ENCODE peak calls at places on chromosomes 7 and 10, in eight cellular contexts. O, S, N, L, H, E, W and K are unnamed samples.
A peak's percentile ranks its signal among the peaks of the same experiment; 100 is the strongest.

GRCh38 chr10:100146875-100147665 is 38.8 kb downstream of the ERLIN1 start:
- DNase-seq in O (no peak), S (no peak), N (no peak), L (no peak), H (no peak), E (no peak), W (no peak), K (no peak)

GRCh38 chr7:138745189-138745588 is 44.0 kb upstream of the SVOPL start:
- DNase-seq in O (no peak), S (no peak), N (no peak), L (no peak), H (no peak), E (no peak), W (no peak), K (no peak)

GRCh38 chr10:69645296-69645665 is 15.2 kb downstream of the FAM241B start:
- DNase-seq in O (no peak), S (no peak), N (no peak), L (no peak), H (no peak), E (peak; percentile 38), W (no peak), K (no peak)

GRCh38 chr7:147513451-147513850 is 1077.1 kb upstream of the C7orf33 start:
- DNase-seq in O (no peak), S (no peak), N (no peak), L (no peak), H (no peak), E (no peak), W (no peak), K (no peak)

GRCh38 chr10:17228081-17229015 is at the start of gene VIM:
- DNase-seq in O (peak; percentile 96), S (peak; percentile 82), N (peak; percentile 93), L (peak; percentile 82), H (peak; percentile 92), E (peak; percentile 62), W (peak; percentile 88), K (peak; percentile 82)

GRCh38 chr10:13270877-13271551 is 28.9 kb downstream of the PHYH start:
- DNase-seq in O (peak; percentile 4), S (no peak), N (no peak), L (no peak), H (no peak), E (peak; percentile 13), W (no peak), K (no peak)

GRCh38 chr10:58268454-58268945 is 462 bp upstream of the CISD1 start:
- DNase-seq in O (no peak), S (no peak), N (no peak), L (no peak), H (no peak), E (no peak), W (no peak), K (no peak)

GRCh38 chr7:115838829-115839228 is 191.7 kb downstream of the TFEC start:
- DNase-seq in O (peak; percentile 16), S (no peak), N (no peak), L (no peak), H (peak; percentile 23), E (no peak), W (no peak), K (no peak)

GRCh38 chr7:47991270-47991669 is 11.9 kb upstream of the HUS1 start:
- DNase-seq in O (no peak), S (no peak), N (no peak), L (no peak), H (no peak), E (no peak), W (no peak), K (no peak)

GRCh38 chr10:14648936-14649335 is 125.8 kb downstream of the FAM107B start:
- DNase-seq in O (no peak), S (no peak), N (no peak), L (no peak), H (no peak), E (no peak), W (no peak), K (no peak)

GRCh38 chr7:137084607-137085380 is 216.3 kb downstream of the CHRM2 start:
- DNase-seq in O (no peak), S (no peak), N (no peak), L (no peak), H (no peak), E (no peak), W (no peak), K (no peak)

DNA sequence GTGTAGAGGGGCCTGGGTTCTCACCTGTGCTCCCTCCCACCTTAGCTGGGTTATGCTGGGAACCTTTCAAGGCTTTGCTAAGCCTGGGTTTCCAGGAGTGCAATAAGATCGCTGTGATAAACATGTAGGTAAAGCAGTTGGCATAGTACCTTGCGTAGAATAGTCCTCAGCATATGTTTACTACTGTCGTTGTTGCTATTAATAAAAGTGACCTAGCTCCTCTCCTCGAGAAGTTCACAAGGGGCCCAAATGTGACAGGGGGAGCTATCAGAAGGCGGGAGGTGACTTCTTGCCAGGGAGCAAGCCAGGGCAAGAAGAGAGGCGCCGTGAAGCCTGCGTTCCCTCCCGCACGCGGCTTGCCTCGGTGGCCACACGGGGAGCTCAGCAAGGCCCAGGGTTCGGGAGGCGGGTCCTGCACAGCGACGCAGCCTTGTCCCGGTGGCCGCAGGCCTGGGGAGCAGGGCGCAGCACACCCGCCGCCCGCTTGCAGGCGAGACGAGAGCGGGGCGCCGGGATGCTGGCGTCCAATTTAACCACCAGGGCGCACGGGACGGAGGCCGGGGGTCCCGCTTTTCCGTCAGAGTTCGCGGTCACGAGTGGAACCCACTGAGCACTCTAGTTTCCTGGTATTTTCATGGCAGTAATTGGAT is 106.2 kb downstream of the SNX10 start:
- DNase-seq in O (no peak), S (no peak), N (no peak), L (no peak), H (no peak), E (peak; percentile 48), W (peak; percentile 36), K (no peak)
- TF ChIP-seq CTCF in O (no peak), S (no peak), N (no peak), L (no peak), H (no peak), E (no peak), W (peak; percentile 24), K (no peak)

GRCh38 chr7:130791746-130792145 is 57.7 kb upstream of the KLF14 start:
- DNase-seq in O (no peak), S (no peak), N (no peak), L (no peak), H (no peak), E (no peak), W (no peak), K (no peak)

GRCh38 chr7:130794619-130794922 is 60.6 kb upstream of the KLF14 start:
- DNase-seq in O (no peak), S (no peak), N (no peak), L (no peak), H (no peak), E (no peak), W (no peak), K (no peak)

GRCh38 chr7:130793855-130794618 is 60.0 kb upstream of the KLF14 start:
- DNase-seq in O (peak; percentile 74), S (no peak), N (no peak), L (no peak), H (peak; percentile 4), E (no peak), W (no peak), K (no peak)
- TF ChIP-seq CTCF in O (peak; percentile 54), S (no peak), N (no peak), L (no peak), H (peak; percentile 30), E (no peak), W (no peak), K (no peak)

DNA sequence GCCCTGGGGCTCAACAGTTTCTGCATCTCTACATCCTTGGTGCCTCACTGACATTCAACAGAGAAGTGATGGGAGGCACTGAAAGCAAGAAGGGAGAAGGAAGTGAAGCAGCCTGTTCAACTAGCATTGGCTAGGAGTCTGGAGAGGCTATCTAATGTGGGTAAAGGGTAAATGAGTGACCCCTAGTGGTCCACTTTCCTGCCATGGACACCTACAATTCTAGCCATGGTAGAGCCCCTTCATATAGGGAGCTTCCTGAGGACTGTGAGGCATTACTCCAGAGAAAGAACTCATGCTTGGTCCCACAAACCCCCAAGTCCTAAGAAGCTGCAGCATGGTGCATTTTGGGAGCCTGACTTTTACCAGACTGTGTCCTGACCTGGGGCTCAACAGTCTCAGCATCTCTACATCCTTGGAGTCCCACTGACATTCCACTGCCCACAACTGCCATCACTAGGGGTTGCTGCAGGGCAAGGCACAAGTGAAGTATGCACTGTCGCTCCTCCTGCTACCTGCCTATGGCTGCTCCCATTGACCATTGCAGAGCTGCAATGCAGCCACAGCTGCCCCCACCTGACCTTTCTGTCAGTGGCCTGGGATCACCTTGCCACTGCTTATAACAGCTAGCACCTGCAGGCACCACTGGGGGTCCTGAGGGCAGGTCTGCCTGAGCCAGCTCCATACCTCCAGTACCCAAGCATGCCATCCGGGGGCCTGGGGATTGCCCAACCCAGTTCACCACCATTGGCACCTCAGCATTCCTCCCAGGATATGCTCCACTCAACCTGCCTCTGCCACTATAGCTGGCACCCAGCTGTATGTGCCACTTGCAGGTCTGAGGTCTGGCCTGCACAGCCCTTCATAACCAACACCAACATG is 44.1 kb upstream of the CDK6 start:
- DNase-seq in O (peak; percentile 35), S (no peak), N (no peak), L (no peak), H (no peak), E (peak; percentile 66), W (no peak), K (no peak)
- TF ChIP-seq CTCF in O (peak; percentile 15), S (no peak), N (no peak), L (no peak), H (no peak), E (peak; percentile 44), W (peak; percentile 54), K (no peak)

GRCh38 chr10:114877301-114877644 is 55.7 kb downstream of the FHIP2A start:
- DNase-seq in O (no peak), S (no peak), N (no peak), L (no peak), H (no peak), E (no peak), W (no peak), K (no peak)

GRCh38 chr10:114876602-114877300 is 55.2 kb downstream of the FHIP2A start:
- DNase-seq in O (peak; percentile 82), S (peak; percentile 9), N (peak; percentile 54), L (no peak), H (peak; percentile 34), E (peak; percentile 74), W (peak; percentile 48), K (no peak)

GRCh38 chr10:114872519-114873087 is 51.0 kb downstream of the FHIP2A start:
- DNase-seq in O (no peak), S (no peak), N (no peak), L (no peak), H (no peak), E (no peak), W (no peak), K (no peak)

GRCh38 chr10:114876169-114876568 is 54.6 kb downstream of the FHIP2A start:
- DNase-seq in O (no peak), S (no peak), N (no peak), L (no peak), H (no peak), E (no peak), W (no peak), K (no peak)

DNA sequence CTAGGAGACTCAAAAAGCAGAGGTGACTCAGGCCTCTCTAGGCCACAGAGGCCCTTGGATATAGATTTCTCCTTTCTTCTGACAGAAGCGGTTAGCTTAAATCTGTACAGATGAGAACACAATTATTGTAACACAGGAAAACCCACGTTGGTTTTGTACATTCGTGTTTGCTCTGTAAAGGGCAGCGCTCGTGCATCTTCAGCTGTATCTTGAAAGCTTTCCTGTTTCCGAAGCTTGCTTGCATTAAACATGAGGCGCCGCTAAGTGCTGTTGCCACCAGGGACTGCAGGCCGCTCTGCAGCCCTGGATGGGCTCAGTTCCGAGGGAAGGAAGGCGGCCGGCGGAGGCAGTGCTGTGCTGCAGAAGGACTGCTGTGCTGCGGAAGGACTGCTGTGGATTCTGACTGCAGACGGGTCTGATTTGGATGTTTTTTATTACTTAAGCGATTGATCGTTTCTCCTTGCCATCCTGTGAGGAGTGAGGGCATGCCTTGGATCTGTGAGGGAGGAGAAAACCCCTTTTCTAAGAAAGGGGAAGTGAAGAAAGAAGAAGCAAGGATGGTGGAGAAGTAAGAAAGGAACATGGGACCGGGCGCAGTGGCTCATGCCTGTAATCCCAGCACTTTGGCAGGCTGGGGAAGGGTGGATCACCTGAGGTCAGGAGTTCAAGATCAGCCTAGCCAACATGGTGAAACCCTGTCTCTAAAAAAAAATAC is 53.4 kb downstream of the FHIP2A start:
- DNase-seq in O (peak; percentile 84), S (no peak), N (peak; percentile 41), L (no peak), H (no peak), E (no peak), W (no peak), K (no peak)
- TF ChIP-seq CTCF in O (peak; percentile 56), S (no peak), N (no peak), L (no peak), H (peak; percentile 18), E (peak; percentile 17), W (no peak), K (no peak)